ENCODE peak calls at places on chromosomes 16 and 17, in ten cellular contexts. N is left lung, Y is heart left ventricle, C is upper lobe of right lung, S is lung, T is heart right ventricle, O is cardiac muscle cell, Q is astrocyte of the spinal cord, A is esophagus muscularis mucosa, E is uterus. K is an unnamed sample.

GRCh38 chr16:65947951-65948350 is 418.5 kb upstream of the CDH5 start:
- DNase-seq in Q (no peak), E (no peak), N (no peak), O (no peak), Y (no peak), S (no peak), T (no peak), C (no peak), A (no peak), K (no peak)

GRCh38 chr16:86573215-86573614 is 5.1 kb upstream of the FOXL1 start:
- DNase-seq in E (no peak), Y (no peak), Q (peak; percentile 43), T (no peak), A (no peak), N (peak; percentile 24), S (no peak), C (no peak), O (no peak), K (peak; percentile 57)

GRCh38 chr17:16352838-16353701 is at the start of gene CENPV:
- DNase-seq in Q (no peak), E (peak; percentile 48), C (peak; percentile 79), S (peak; percentile 40), T (no peak), N (peak; percentile 87), Y (peak; percentile 36), O (peak; percentile 72), A (no peak), K (peak; percentile 46)

GRCh38 chr17:19364699-19365498 is 2.4 kb upstream of the B9D1 start:
- DNase-seq in Q (no peak), T (no peak), N (no peak), Y (no peak), S (no peak), E (no peak), A (no peak), O (peak; percentile 53), C (peak; percentile 54), K (no peak)

GRCh38 chr17:65711671-65712276 is 150.3 kb upstream of the AXIN2 start:
- DNase-seq in N (no peak), A (no peak), S (no peak), O (no peak), Q (no peak), C (no peak), Y (no peak), T (no peak), E (no peak), K (no peak)

GRCh38 chr16:77897038-77897437 is 108.7 kb downstream of the VAT1L start:
- DNase-seq in N (no peak), T (no peak), A (no peak), E (no peak), Q (no peak), Y (no peak), C (no peak), S (no peak), O (no peak), K (peak; percentile 47)

GRCh38 chr16:14669776-14670175 is 24.3 kb downstream of the PLA2G10 start:
- DNase-seq in C (peak; percentile 66), O (no peak), E (peak; percentile 21), S (peak; percentile 57), N (no peak), Y (no peak), T (no peak), Q (no peak), A (no peak), K (no peak)

GRCh38 chr16:11306997-11307638 is 26.0 kb upstream of the PRM1 start:
- DNase-seq in O (no peak), A (no peak), C (no peak), Q (no peak), S (peak; percentile 65), Y (no peak), N (no peak), T (no peak), E (no peak), K (no peak)

GRCh38 chr16:28623172-28623711 is 13.4 kb upstream of the SULT1A1 start:
- DNase-seq in O (no peak), A (no peak), Q (peak; percentile 12), T (no peak), C (peak; percentile 88), S (peak; percentile 57), E (no peak), N (peak; percentile 91), Y (peak; percentile 51), K (peak; percentile 20)

GRCh38 chr17:10119203-10120112 is 78.9 kb downstream of the GAS7 start:
- DNase-seq in C (peak; percentile 82), S (peak; percentile 79), A (no peak), T (no peak), E (no peak), N (peak; percentile 84), O (peak; percentile 27), Q (no peak), Y (peak; percentile 77), K (no peak)
- H3K4me3 ChIP-seq in C (no peak overlapping the region), S (no peak overlapping the region), A (no peak overlapping the region), T (no peak overlapping the region), E (no peak overlapping the region), N (no peak overlapping the region), O (no peak overlapping the region), Q (no peak overlapping the region), Y (no peak overlapping the region), K (no peak overlapping the region)

GRCh38 chr17:6420173-6420641 is 14.7 kb downstream of the AIPL1 start:
- DNase-seq in A (no peak), O (peak; percentile 25), C (peak; percentile 66), N (no peak), S (no peak), T (no peak), Q (peak; percentile 6), E (no peak), Y (no peak), K (peak; percentile 39)
- TF ChIP-seq CTCF in A (no peak), O (peak; percentile 42), C (no peak), N (no peak), S (no peak), T (peak; percentile 25), Q (peak; percentile 61), E (no peak), Y (no peak), K (peak; percentile 70)

GRCh38 chr17:35586569-35587073 is 501 bp upstream of the AP2B1 start:
- DNase-seq in A (no peak), Y (no peak), C (no peak), N (no peak), E (no peak), S (no peak), T (no peak), Q (no peak), O (no peak), K (no peak)
- H3K4me3 ChIP-seq in A (peak overlapping the region; percentile 77), Y (peak overlapping the region; percentile 72), C (peak overlapping the region; percentile 95), N (peak overlapping the region; percentile 70), E (peak overlapping the region; percentile 82), S (peak overlapping the region; percentile 98), T (peak overlapping the region; percentile 81), Q (peak overlapping the region; percentile 98), O (peak overlapping the region; percentile 86), K (peak overlapping the region; percentile 79)

GRCh38 chr17:44927696-44928095 is 12.4 kb upstream of the GFAP start:
- DNase-seq in N (no peak), Y (no peak), C (peak; percentile 23), Q (no peak), O (no peak), E (no peak), S (no peak), T (no peak), A (no peak), K (no peak)

GRCh38 chr17:44928950-44929720 is 13.8 kb upstream of the GFAP start:
- DNase-seq in S (no peak), E (no peak), T (no peak), C (peak; percentile 29), N (no peak), O (no peak), Y (no peak), Q (no peak), A (no peak), K (no peak)

GRCh38 chr17:44926841-44927525 is 11.7 kb upstream of the GFAP start:
- DNase-seq in S (no peak), T (no peak), C (peak; percentile 59), A (no peak), E (no peak), N (peak; percentile 39), Y (no peak), O (no peak), Q (no peak), K (no peak)

GRCh38 chr17:44925731-44926697 is 10.7 kb upstream of the GFAP start:
- DNase-seq in T (no peak), Y (no peak), C (peak; percentile 49), N (peak; percentile 55), Q (no peak), O (no peak), A (no peak), S (no peak), E (no peak), K (no peak)

GRCh38 chr17:44928136-44928535 is 12.8 kb upstream of the GFAP start:
- DNase-seq in E (no peak), T (no peak), N (peak; percentile 57), S (no peak), O (no peak), Y (no peak), Q (no peak), A (no peak), C (peak; percentile 50), K (no peak)
- TF ChIP-seq CTCF in E (no peak), T (no peak), N (no peak), S (no peak), O (no peak), Y (no peak), Q (no peak), A (no peak), C (no peak), K (no peak)

GRCh38 chr17:1286379-1287106 is 7.1 kb downstream of the TRARG1 start:
- DNase-seq in O (no peak), E (no peak), S (no peak), C (no peak), Y (no peak), A (no peak), T (no peak), Q (no peak), N (no peak), K (no peak)

GRCh38 chr17:1294157-1294717 is 14.8 kb downstream of the TRARG1 start:
- DNase-seq in O (no peak), C (no peak), S (no peak), Q (no peak), A (no peak), Y (no peak), T (no peak), E (no peak), N (no peak), K (no peak)

GRCh38 chr17:1289695-1290094 is 10.2 kb downstream of the TRARG1 start:
- DNase-seq in S (no peak), T (no peak), E (no peak), Y (no peak), A (no peak), N (no peak), Q (no peak), O (no peak), C (no peak), K (no peak)

GRCh38 chr17:1290676-1291075 is 11.2 kb downstream of the TRARG1 start:
- DNase-seq in C (no peak), O (no peak), A (no peak), N (no peak), S (no peak), Y (no peak), E (no peak), Q (no peak), T (no peak), K (no peak)
- H3K4me3 ChIP-seq in C (no peak overlapping the region), O (no peak overlapping the region), A (no peak overlapping the region), N (no peak overlapping the region), S (no peak overlapping the region), Y (no peak overlapping the region), E (no peak overlapping the region), Q (no peak overlapping the region), T (no peak overlapping the region), K (no peak overlapping the region)

GRCh38 chr17:48261297-48261880 is 153.8 kb downstream of the SNX11 start:
- DNase-seq in S (no peak), Q (peak; percentile 54), N (no peak), A (no peak), C (no peak), O (peak; percentile 18), E (no peak), Y (peak; percentile 25), T (no peak), K (peak; percentile 38)
- TF ChIP-seq CTCF in S (no peak), Q (peak; percentile 71), N (no peak), A (no peak), C (peak; percentile 27), O (peak; percentile 50), E (no peak), Y (peak; percentile 18), T (peak; percentile 12), K (peak; percentile 48)

K was measured in cardiac fibroblast.